ENCODE peak calls at places on chromosomes 6 and 20, in nine cellular contexts. One of them, this sample, is unnamed.
A peak's percentile ranks its signal among the peaks of the same experiment; 100 is the strongest.

GRCh38 chr6:76837564-76837963 is 625.7 kb downstream of the HTR1B start:
- DNase-seq in brain microvascular endothelial cell: no peak
- DNase-seq in AG04450: no peak
- DNase-seq in tibial artery: no peak
- DNase-seq in Panc1: no peak
- DNase-seq in foreskin fibroblast: no peak
- DNase-seq in upper lobe of right lung: no peak
- DNase-seq in lower lobe of right lung: no peak
- DNase-seq in fibroblast of the aortic adventitia: no peak
- DNase-seq in this sample: no peak

GRCh38 chr6:130518588-130518987 is 152.8 kb downstream of the TMEM200A start:
- DNase-seq in tibial artery: no peak
- DNase-seq in lower lobe of right lung: no peak
- DNase-seq in fibroblast of the aortic adventitia: no peak
- DNase-seq in upper lobe of right lung: no peak
- DNase-seq in foreskin fibroblast: no peak
- DNase-seq in Panc1: no peak
- DNase-seq in brain microvascular endothelial cell: no peak
- DNase-seq in AG04450: no peak
- DNase-seq in this sample: no peak

GRCh38 chr6:103335412-103335811 is 1524.3 kb downstream of the HACE1 start:
- DNase-seq in tibial artery: no peak
- DNase-seq in brain microvascular endothelial cell: no peak
- DNase-seq in fibroblast of the aortic adventitia: no peak
- DNase-seq in AG04450: no peak
- DNase-seq in lower lobe of right lung: no peak
- DNase-seq in upper lobe of right lung: no peak
- DNase-seq in foreskin fibroblast: no peak
- DNase-seq in Panc1: no peak
- DNase-seq in this sample: no peak

GRCh38 chr6:7629321-7629720 is 39.3 kb downstream of the SNRNP48 start:
- DNase-seq in foreskin fibroblast: no peak
- DNase-seq in Panc1: no peak
- DNase-seq in brain microvascular endothelial cell: no peak
- DNase-seq in AG04450: no peak
- DNase-seq in tibial artery: no peak
- DNase-seq in fibroblast of the aortic adventitia: no peak
- DNase-seq in lower lobe of right lung: no peak
- DNase-seq in upper lobe of right lung: no peak
- DNase-seq in this sample: no peak

GRCh38 chr6:125346143-125346925 is 44.6 kb upstream of the HDDC2 start:
- DNase-seq in brain microvascular endothelial cell: peak; percentile 43
- DNase-seq in foreskin fibroblast: no peak
- DNase-seq in fibroblast of the aortic adventitia: no peak
- DNase-seq in tibial artery: peak; percentile 72
- DNase-seq in Panc1: no peak
- DNase-seq in upper lobe of right lung: no peak
- DNase-seq in lower lobe of right lung: no peak
- DNase-seq in AG04450: no peak
- DNase-seq in this sample: no peak

GRCh38 chr20:15346657-15347280 is 1009.4 kb upstream of the FLRT3 start:
- DNase-seq in upper lobe of right lung: no peak
- DNase-seq in foreskin fibroblast: no peak
- DNase-seq in AG04450: no peak
- DNase-seq in Panc1: no peak
- DNase-seq in brain microvascular endothelial cell: no peak
- DNase-seq in lower lobe of right lung: no peak
- DNase-seq in tibial artery: no peak
- DNase-seq in fibroblast of the aortic adventitia: no peak
- DNase-seq in this sample: no peak

GRCh38 chr6:129793447-129793846 is 67.7 kb downstream of the TMEM244 start:
- DNase-seq in lower lobe of right lung: no peak
- DNase-seq in foreskin fibroblast: no peak
- DNase-seq in Panc1: no peak
- DNase-seq in upper lobe of right lung: no peak
- DNase-seq in tibial artery: no peak
- DNase-seq in AG04450: no peak
- DNase-seq in brain microvascular endothelial cell: no peak
- DNase-seq in fibroblast of the aortic adventitia: no peak
- DNase-seq in this sample: no peak

GRCh38 chr6:139879823-139880356 is 505.4 kb upstream of the CITED2 start:
- DNase-seq in foreskin fibroblast: no peak
- DNase-seq in brain microvascular endothelial cell: no peak
- DNase-seq in Panc1: no peak
- DNase-seq in tibial artery: no peak
- DNase-seq in fibroblast of the aortic adventitia: no peak
- DNase-seq in AG04450: no peak
- DNase-seq in lower lobe of right lung: no peak
- DNase-seq in upper lobe of right lung: no peak
- DNase-seq in this sample: no peak

GRCh38 chr6:87697581-87698552 is 4.2 kb downstream of the AKIRIN2 start:
- DNase-seq in lower lobe of right lung: no peak
- DNase-seq in fibroblast of the aortic adventitia: peak; percentile 92
- DNase-seq in upper lobe of right lung: no peak
- DNase-seq in brain microvascular endothelial cell: peak; percentile 67
- DNase-seq in foreskin fibroblast: peak; percentile 70
- DNase-seq in Panc1: no peak
- DNase-seq in tibial artery: no peak
- DNase-seq in AG04450: peak; percentile 74
- DNase-seq in this sample: peak; percentile 85

GRCh38 chr6:168090064-168090690 is 11.2 kb upstream of the FRMD1 start:
- DNase-seq in Panc1: no peak
- DNase-seq in upper lobe of right lung: no peak
- DNase-seq in tibial artery: no peak
- DNase-seq in AG04450: no peak
- DNase-seq in brain microvascular endothelial cell: no peak
- DNase-seq in foreskin fibroblast: no peak
- DNase-seq in fibroblast of the aortic adventitia: no peak
- DNase-seq in lower lobe of right lung: peak; percentile 26
- DNase-seq in this sample: no peak

GRCh38 chr20:35502352-35502751 is 27.1 kb downstream of the C20orf173 start:
- DNase-seq in AG04450: no peak
- DNase-seq in brain microvascular endothelial cell: no peak
- DNase-seq in lower lobe of right lung: no peak
- DNase-seq in Panc1: no peak
- DNase-seq in foreskin fibroblast: no peak
- DNase-seq in fibroblast of the aortic adventitia: no peak
- DNase-seq in upper lobe of right lung: no peak
- DNase-seq in tibial artery: no peak
- DNase-seq in this sample: no peak

GRCh38 chr6:127833336-127833735 is 67.5 kb downstream of the THEMIS start:
- DNase-seq in Panc1: no peak
- DNase-seq in fibroblast of the aortic adventitia: no peak
- DNase-seq in brain microvascular endothelial cell: peak; percentile 29
- DNase-seq in foreskin fibroblast: no peak
- DNase-seq in lower lobe of right lung: no peak
- DNase-seq in AG04450: no peak
- DNase-seq in tibial artery: no peak
- DNase-seq in upper lobe of right lung: no peak
- DNase-seq in this sample: no peak

GRCh38 chr6:43444601-43445000 is 10.7 kb downstream of the DLK2 start:
- DNase-seq in foreskin fibroblast: no peak
- DNase-seq in brain microvascular endothelial cell: no peak
- DNase-seq in upper lobe of right lung: no peak
- DNase-seq in tibial artery: no peak
- DNase-seq in lower lobe of right lung: no peak
- DNase-seq in AG04450: no peak
- DNase-seq in fibroblast of the aortic adventitia: no peak
- DNase-seq in Panc1: no peak
- DNase-seq in this sample: no peak

GRCh38 chr20:19094959-19095541 is 117.4 kb upstream of the SLC24A3 start:
- DNase-seq in tibial artery: no peak
- DNase-seq in foreskin fibroblast: no peak
- DNase-seq in lower lobe of right lung: no peak
- DNase-seq in AG04450: no peak
- DNase-seq in upper lobe of right lung: no peak
- DNase-seq in brain microvascular endothelial cell: no peak
- DNase-seq in fibroblast of the aortic adventitia: no peak
- DNase-seq in Panc1: no peak
- DNase-seq in this sample: no peak

GRCh38 chr6:35895560-35895959 is 25.3 kb downstream of the SRPK1 start:
- DNase-seq in upper lobe of right lung: no peak
- DNase-seq in brain microvascular endothelial cell: peak; percentile 33
- DNase-seq in fibroblast of the aortic adventitia: no peak
- DNase-seq in lower lobe of right lung: no peak
- DNase-seq in tibial artery: no peak
- DNase-seq in Panc1: no peak
- DNase-seq in foreskin fibroblast: no peak
- DNase-seq in AG04450: no peak
- DNase-seq in this sample: no peak

GRCh38 chr20:12358006-12358654 is 440.4 kb downstream of the BTBD3 start:
- DNase-seq in fibroblast of the aortic adventitia: peak; percentile 28
- DNase-seq in AG04450: no peak
- DNase-seq in foreskin fibroblast: no peak
- DNase-seq in brain microvascular endothelial cell: no peak
- DNase-seq in lower lobe of right lung: no peak
- DNase-seq in Panc1: no peak
- DNase-seq in upper lobe of right lung: no peak
- DNase-seq in tibial artery: no peak
- DNase-seq in this sample: no peak

GRCh38 chr20:11922561-11922960 is 4.9 kb downstream of the BTBD3 start:
- DNase-seq in fibroblast of the aortic adventitia: no peak
- DNase-seq in upper lobe of right lung: no peak
- DNase-seq in Panc1: no peak
- DNase-seq in AG04450: no peak
- DNase-seq in brain microvascular endothelial cell: no peak
- DNase-seq in foreskin fibroblast: no peak
- DNase-seq in lower lobe of right lung: no peak
- DNase-seq in tibial artery: no peak
- DNase-seq in this sample: no peak

DNA sequence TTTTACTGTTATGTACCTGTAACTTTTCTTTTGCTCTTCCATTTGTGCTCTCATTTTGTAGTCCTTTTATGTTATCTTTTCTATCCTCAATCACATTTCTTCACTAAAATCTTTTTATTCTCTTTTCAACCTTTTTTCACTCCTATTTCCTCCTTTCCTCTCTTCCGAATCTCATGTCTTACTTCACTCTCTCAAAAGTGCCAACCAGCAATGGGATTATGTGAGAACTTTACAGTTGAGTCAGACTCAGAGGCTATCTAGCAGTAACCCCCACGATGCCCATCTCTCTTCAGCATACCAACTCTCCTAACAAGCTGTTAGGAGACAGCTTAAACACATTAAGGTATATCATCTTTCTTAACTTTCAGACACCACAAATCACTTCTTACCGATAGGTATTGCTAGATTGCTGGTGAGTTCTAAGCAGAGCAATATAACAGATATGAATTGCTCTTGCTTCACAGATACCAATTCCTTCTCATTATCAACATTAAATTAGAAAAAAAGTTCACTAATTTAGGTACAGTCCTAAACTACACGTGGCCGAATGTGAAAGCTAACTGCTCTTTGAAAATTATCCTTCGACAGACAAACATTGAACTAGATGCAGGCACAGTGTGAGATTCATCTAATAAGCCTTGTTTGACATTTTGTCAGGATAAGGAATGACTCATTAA is 1.4 kb downstream of the FAM184A start:
- DNase-seq in AG04450: no peak
- DNase-seq in foreskin fibroblast: no peak
- DNase-seq in Panc1: no peak
- DNase-seq in brain microvascular endothelial cell: no peak
- DNase-seq in tibial artery: no peak
- DNase-seq in lower lobe of right lung: no peak
- DNase-seq in fibroblast of the aortic adventitia: no peak
- DNase-seq in upper lobe of right lung: no peak
- DNase-seq in this sample: no peak
- H3K4me3 ChIP-seq in AG04450: no peak overlapping the region
- H3K4me3 ChIP-seq in foreskin fibroblast: no peak overlapping the region
- H3K4me3 ChIP-seq in Panc1: peak overlapping the region; percentile 70
- H3K4me3 ChIP-seq in brain microvascular endothelial cell: no peak overlapping the region
- H3K4me3 ChIP-seq in tibial artery: peak overlapping the region; percentile 98
- H3K4me3 ChIP-seq in lower lobe of right lung: peak overlapping the region; percentile 72
- H3K4me3 ChIP-seq in fibroblast of the aortic adventitia: no peak overlapping the region
- H3K4me3 ChIP-seq in upper lobe of right lung: peak overlapping the region; percentile 80
- H3K4me3 ChIP-seq in this sample: no peak overlapping the region

GRCh38 chr6:83258517-83258916 is 65.4 kb downstream of the RWDD2A start:
- DNase-seq in upper lobe of right lung: no peak
- DNase-seq in foreskin fibroblast: no peak
- DNase-seq in AG04450: no peak
- DNase-seq in Panc1: no peak
- DNase-seq in tibial artery: no peak
- DNase-seq in brain microvascular endothelial cell: peak; percentile 40
- DNase-seq in fibroblast of the aortic adventitia: peak; percentile 43
- DNase-seq in lower lobe of right lung: no peak
- DNase-seq in this sample: no peak
- TF ChIP-seq CTCF in upper lobe of right lung: no peak
- TF ChIP-seq CTCF in foreskin fibroblast: no peak
- TF ChIP-seq CTCF in AG04450: no peak
- TF ChIP-seq CTCF in Panc1: no peak
- TF ChIP-seq CTCF in tibial artery: no peak
- TF ChIP-seq CTCF in brain microvascular endothelial cell: no peak
- TF ChIP-seq CTCF in fibroblast of the aortic adventitia: no peak
- TF ChIP-seq CTCF in lower lobe of right lung: no peak
- TF ChIP-seq CTCF in this sample: no peak

GRCh38 chr6:164507197-164507957 is 802.0 kb downstream of the C6orf118 start:
- DNase-seq in Panc1: no peak
- DNase-seq in fibroblast of the aortic adventitia: no peak
- DNase-seq in tibial artery: no peak
- DNase-seq in lower lobe of right lung: no peak
- DNase-seq in AG04450: no peak
- DNase-seq in foreskin fibroblast: no peak
- DNase-seq in brain microvascular endothelial cell: no peak
- DNase-seq in upper lobe of right lung: no peak
- DNase-seq in this sample: no peak
- H3K4me3 ChIP-seq in Panc1: peak overlapping the region; percentile 8
- H3K4me3 ChIP-seq in fibroblast of the aortic adventitia: no peak overlapping the region
- H3K4me3 ChIP-seq in tibial artery: no peak overlapping the region
- H3K4me3 ChIP-seq in lower lobe of right lung: no peak overlapping the region
- H3K4me3 ChIP-seq in AG04450: no peak overlapping the region
- H3K4me3 ChIP-seq in foreskin fibroblast: no peak overlapping the region
- H3K4me3 ChIP-seq in brain microvascular endothelial cell: no peak overlapping the region
- H3K4me3 ChIP-seq in upper lobe of right lung: no peak overlapping the region
- H3K4me3 ChIP-seq in this sample: no peak overlapping the region

DNA sequence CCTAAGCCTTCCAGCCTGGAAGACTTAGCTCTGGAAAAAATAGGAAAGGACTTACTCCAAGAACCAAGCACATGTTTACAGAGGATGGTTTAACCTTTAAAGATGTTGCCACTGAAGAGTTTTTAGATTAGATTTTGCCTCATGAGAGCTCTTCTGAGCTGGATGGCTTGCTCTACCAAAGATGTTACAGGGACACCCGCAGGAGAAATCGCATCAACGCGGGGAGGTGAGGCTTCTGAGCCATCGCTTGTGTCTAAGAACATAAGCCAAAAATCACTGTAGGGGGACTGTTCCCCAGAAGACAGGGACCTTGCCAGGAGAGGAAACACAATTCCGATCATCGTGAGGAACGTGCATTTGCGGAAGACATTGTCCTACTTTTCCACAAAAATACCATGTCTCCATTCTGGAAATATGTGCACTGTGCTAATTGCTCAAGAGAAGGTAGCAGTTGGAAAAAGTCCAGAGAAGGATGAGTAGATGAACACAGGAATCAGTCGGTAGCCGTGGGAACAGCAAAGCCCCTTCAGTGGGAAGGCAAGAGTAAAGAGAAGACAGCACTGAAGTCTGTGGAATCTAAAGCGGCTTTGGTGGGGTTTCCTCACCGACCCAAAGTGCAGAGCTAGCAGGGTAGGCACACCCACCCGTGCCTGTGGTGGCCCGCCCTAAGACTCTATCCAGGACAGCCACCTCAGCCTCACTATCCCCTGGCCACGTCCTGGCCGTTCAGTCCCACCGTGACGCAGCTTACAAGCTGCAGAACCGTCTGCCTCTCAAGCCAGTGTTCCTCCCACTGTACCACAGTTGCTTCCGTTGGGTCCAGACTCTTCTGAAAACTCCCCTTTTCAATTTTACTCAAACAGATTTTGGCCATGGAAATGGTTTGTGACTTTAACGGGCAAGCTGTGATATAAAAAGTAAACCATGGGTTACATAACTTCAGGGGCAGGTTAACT is 334.8 kb downstream of the NRN1 start:
- DNase-seq in lower lobe of right lung: no peak
- DNase-seq in Panc1: no peak
- DNase-seq in upper lobe of right lung: no peak
- DNase-seq in AG04450: no peak
- DNase-seq in tibial artery: peak; percentile 71
- DNase-seq in brain microvascular endothelial cell: no peak
- DNase-seq in fibroblast of the aortic adventitia: no peak
- DNase-seq in foreskin fibroblast: peak; percentile 46
- DNase-seq in this sample: no peak
- TF ChIP-seq CTCF in lower lobe of right lung: no peak
- TF ChIP-seq CTCF in Panc1: no peak
- TF ChIP-seq CTCF in upper lobe of right lung: no peak
- TF ChIP-seq CTCF in AG04450: no peak
- TF ChIP-seq CTCF in tibial artery: no peak
- TF ChIP-seq CTCF in brain microvascular endothelial cell: no peak
- TF ChIP-seq CTCF in fibroblast of the aortic adventitia: no peak
- TF ChIP-seq CTCF in foreskin fibroblast: no peak
- TF ChIP-seq CTCF in this sample: no peak